ENCODE peak calls at places on chromosomes 7 and 10, in seven cellular contexts. X is SK-N-MC; C is thoracic aorta; B is D721Med; E is tibial nerve; S is colonic mucosa; L is CD4-positive, CD25-positive, alpha-beta regulatory T cell. I is an unnamed sample.
A peak's percentile ranks its signal among the peaks of the same experiment; 100 is the strongest.

GRCh38 chr7:158733220-158733519 is 28.6 kb upstream of the NCAPG2 start:
- DNase-seq in L (no peak), S (no peak), X (peak; percentile 22), E (no peak), B (no peak), C (no peak), I (no peak)

GRCh38 chr7:3003936-3004335 is 39.7 kb downstream of the CARD11 start:
- DNase-seq in S (no peak), B (no peak), E (no peak), L (no peak), C (no peak), X (no peak), I (no peak)

GRCh38 chr10:129506101-129506797 is 39.2 kb downstream of the MGMT start:
- DNase-seq in C (no peak), E (no peak), S (no peak), L (no peak), X (no peak), B (no peak), I (no peak)

GRCh38 chr7:73704640-73705550 is 14.6 kb downstream of the STX1A start:
- DNase-seq in B (peak; percentile 65), L (no peak), S (no peak), X (no peak), C (no peak), E (no peak), I (no peak)

GRCh38 chr10:104980401-104980800 is 339.3 kb downstream of the SORCS3 start:
- DNase-seq in X (no peak), S (no peak), B (no peak), E (no peak), L (no peak), C (no peak), I (no peak)

GRCh38 chr10:86545097-86545496 is 23.5 kb upstream of the WAPL start:
- DNase-seq in E (no peak), C (no peak), X (no peak), B (no peak), L (no peak), S (no peak), I (no peak)

GRCh38 chr10:73581912-73582311 is 9.2 kb downstream of the USP54 start:
- DNase-seq in L (no peak), S (no peak), X (no peak), E (no peak), C (no peak), B (no peak), I (no peak)

GRCh38 chr10:102837230-102837721 is at the start of gene CYP17A1:
- DNase-seq in L (no peak), X (no peak), B (no peak), S (no peak), E (no peak), C (no peak), I (no peak)

GRCh38 chr10:114271779-114272167 is 32.7 kb downstream of the VWA2 start:
- DNase-seq in L (no peak), C (peak; percentile 17), S (no peak), X (no peak), E (peak; percentile 58), B (no peak), I (peak; percentile 32)

GRCh38 chr10:35657621-35658020 is 15.5 kb upstream of the FZD8 start:
- DNase-seq in C (no peak), S (no peak), L (no peak), E (no peak), B (no peak), X (no peak), I (no peak)

GRCh38 chr10:125559210-125559609 is 123.8 kb downstream of the TEX36 start:
- DNase-seq in E (no peak), S (no peak), L (no peak), X (no peak), B (no peak), C (no peak), I (no peak)

GRCh38 chr7:95471076-95471475 is 14.7 kb upstream of the ASB4 start:
- DNase-seq in L (no peak), E (no peak), B (no peak), S (no peak), C (no peak), X (no peak), I (no peak)

GRCh38 chr7:123208793-123209192 is 9.0 kb upstream of the SLC13A1 start:
- DNase-seq in E (no peak), S (no peak), L (no peak), B (no peak), X (no peak), C (no peak), I (no peak)

GRCh38 chr10:132551093-132551807 is 13.7 kb downstream of the INPP5A start:
- DNase-seq in X (no peak), C (no peak), S (no peak), L (peak; percentile 48), E (no peak), B (no peak), I (no peak)

GRCh38 chr10:60816624-60817023 is 38.3 kb downstream of the CDK1 start:
- DNase-seq in X (peak; percentile 80), S (peak; percentile 65), E (peak; percentile 79), B (peak; percentile 43), C (no peak), L (peak; percentile 53), I (no peak)

GRCh38 chr7:42151309-42151708 is 85.7 kb downstream of the GLI3 start:
- DNase-seq in X (no peak), L (no peak), E (no peak), S (no peak), B (no peak), C (no peak), I (no peak)

GRCh38 chr10:4546500-4546899 is 279.5 kb upstream of the AKR1E2 start:
- DNase-seq in L (no peak), X (no peak), S (no peak), C (no peak), B (no peak), E (no peak), I (no peak)

GRCh38 chr7:11539853-11540252 is 292.1 kb downstream of the THSD7A start:
- DNase-seq in X (no peak), S (no peak), C (no peak), B (no peak), L (no peak), E (no peak), I (no peak)

GRCh38 chr7:77327067-77327931 is 88.8 kb downstream of the GSAP start:
- DNase-seq in S (no peak), E (peak; percentile 57), X (no peak), L (no peak), C (no peak), B (no peak), I (no peak)

GRCh38 chr10:5927306-5927705 is 37.3 kb downstream of the FBH1 start:
- DNase-seq in C (no peak), E (no peak), L (no peak), S (no peak), B (no peak), X (no peak), I (no peak)

GRCh38 chr10:24858244-24858907 is 94.0 kb downstream of the PRTFDC1 start:
- DNase-seq in X (no peak), L (no peak), E (no peak), C (no peak), S (no peak), B (no peak), I (no peak)

GRCh38 chr10:61063035-61063434 is 119.0 kb upstream of the RHOBTB1 start:
- DNase-seq in C (no peak), L (no peak), E (peak; percentile 24), S (peak; percentile 20), B (no peak), X (no peak), I (no peak)

GRCh38 chr7:23470290-23471089 is at the start of gene IGF2BP3:
- DNase-seq in S (peak; percentile 89), B (no peak), L (no peak), C (no peak), E (no peak), X (peak; percentile 98), I (peak; percentile 51)

GRCh38 chr10:4501306-4501705 is 324.7 kb upstream of the AKR1E2 start:
- DNase-seq in B (no peak), E (no peak), S (no peak), C (no peak), L (no peak), X (no peak), I (no peak)

GRCh38 chr10:120944586-120945125 is 93.5 kb downstream of the WDR11 start:
- DNase-seq in B (no peak), E (no peak), L (no peak), S (no peak), X (no peak), C (no peak), I (no peak)

GRCh38 chr10:11625019-11625735 is 13.7 kb upstream of the USP6NL start:
- DNase-seq in C (no peak), B (no peak), L (no peak), E (no peak), S (no peak), X (no peak), I (no peak)

I was measured in GOT3.